ENCODE peak calls at places on chromosomes 11 and 22, in six cellular contexts. One of them, this sample, is unnamed.
A peak's percentile ranks its signal among the peaks of the same experiment; 100 is the strongest.

GRCh38 chr22:35352214-35353111 is 28.4 kb upstream of the HMOX1 start:
- DNase-seq in H1: peak; percentile 76
- DNase-seq in H9: peak; percentile 74
- DNase-seq in IMR-90: no peak
- DNase-seq in mesenchymal stem cell: no peak
- DNase-seq in neuronal stem cell: no peak
- DNase-seq in this sample: peak; percentile 68

GRCh38 chr11:19868281-19868821 is 155.7 kb downstream of the NAV2 start:
- DNase-seq in H1: no peak
- DNase-seq in neuronal stem cell: no peak
- DNase-seq in IMR-90: peak; percentile 65
- DNase-seq in mesenchymal stem cell: no peak
- DNase-seq in H9: no peak
- DNase-seq in this sample: peak; percentile 32

GRCh38 chr11:17734986-17735822 is 623 bp downstream of the KCNC1 start:
- DNase-seq in H9: peak; percentile 80
- DNase-seq in neuronal stem cell: peak; percentile 86
- DNase-seq in IMR-90: peak; percentile 69
- DNase-seq in H1: peak; percentile 84
- DNase-seq in mesenchymal stem cell: peak; percentile 78
- DNase-seq in this sample: peak; percentile 82

GRCh38 chr11:4766420-4767043 is 3.2 kb downstream of the OR51F1 start:
- DNase-seq in IMR-90: no peak
- DNase-seq in H9: no peak
- DNase-seq in mesenchymal stem cell: no peak
- DNase-seq in neuronal stem cell: no peak
- DNase-seq in H1: no peak
- DNase-seq in this sample: no peak

GRCh38 chr11:31492320-31492913 is 17.0 kb downstream of the IMMP1L start:
- DNase-seq in H9: no peak
- DNase-seq in IMR-90: peak; percentile 61
- DNase-seq in neuronal stem cell: no peak
- DNase-seq in mesenchymal stem cell: no peak
- DNase-seq in H1: no peak
- DNase-seq in this sample: no peak

GRCh38 chr11:64971421-64972233 is at the start of gene MAJIN:
- DNase-seq in mesenchymal stem cell: peak; percentile 10
- DNase-seq in H9: peak; percentile 91
- DNase-seq in neuronal stem cell: peak; percentile 21
- DNase-seq in IMR-90: peak; percentile 41
- DNase-seq in H1: peak; percentile 89
- DNase-seq in this sample: peak; percentile 87

GRCh38 chr22:48929276-48929790 is 898.3 kb downstream of the BRD1 start:
- DNase-seq in neuronal stem cell: no peak
- DNase-seq in mesenchymal stem cell: no peak
- DNase-seq in IMR-90: no peak
- DNase-seq in H9: peak; percentile 23
- DNase-seq in H1: peak; percentile 43
- DNase-seq in this sample: no peak

GRCh38 chr22:37664249-37665101 is 6.0 kb downstream of the PDXP start:
- DNase-seq in mesenchymal stem cell: no peak
- DNase-seq in neuronal stem cell: no peak
- DNase-seq in H9: no peak
- DNase-seq in H1: no peak
- DNase-seq in IMR-90: no peak
- DNase-seq in this sample: no peak

GRCh38 chr22:36323855-36324331 is 63.9 kb downstream of the MYH9 start:
- DNase-seq in H9: no peak
- DNase-seq in H1: no peak
- DNase-seq in IMR-90: no peak
- DNase-seq in neuronal stem cell: no peak
- DNase-seq in mesenchymal stem cell: peak; percentile 44
- DNase-seq in this sample: no peak

GRCh38 chr11:72781313-72782080 is 12.3 kb downstream of the STARD10 start:
- DNase-seq in H1: peak; percentile 63
- DNase-seq in neuronal stem cell: no peak
- DNase-seq in IMR-90: no peak
- DNase-seq in mesenchymal stem cell: peak; percentile 29
- DNase-seq in H9: peak; percentile 56
- DNase-seq in this sample: peak; percentile 39

GRCh38 chr11:72378704-72379383 is 55.5 kb downstream of the CLPB start:
- DNase-seq in IMR-90: peak; percentile 48
- DNase-seq in H9: no peak
- DNase-seq in neuronal stem cell: no peak
- DNase-seq in mesenchymal stem cell: no peak
- DNase-seq in H1: no peak
- DNase-seq in this sample: no peak

GRCh38 chr11:131486100-131486499 is 115.7 kb downstream of the NTM start:
- DNase-seq in IMR-90: no peak
- DNase-seq in H1: no peak
- DNase-seq in mesenchymal stem cell: no peak
- DNase-seq in H9: no peak
- DNase-seq in neuronal stem cell: no peak
- DNase-seq in this sample: no peak

GRCh38 chr11:131486937-131487336 is 116.5 kb downstream of the NTM start:
- DNase-seq in mesenchymal stem cell: no peak
- DNase-seq in H1: no peak
- DNase-seq in IMR-90: no peak
- DNase-seq in neuronal stem cell: no peak
- DNase-seq in H9: no peak
- DNase-seq in this sample: no peak

GRCh38 chr11:131481317-131481716 is 110.9 kb downstream of the NTM start:
- DNase-seq in IMR-90: no peak
- DNase-seq in H9: no peak
- DNase-seq in H1: no peak
- DNase-seq in mesenchymal stem cell: no peak
- DNase-seq in neuronal stem cell: no peak
- DNase-seq in this sample: no peak

GRCh38 chr11:131483877-131484276 is 113.5 kb downstream of the NTM start:
- DNase-seq in IMR-90: no peak
- DNase-seq in neuronal stem cell: no peak
- DNase-seq in mesenchymal stem cell: no peak
- DNase-seq in H1: no peak
- DNase-seq in H9: no peak
- DNase-seq in this sample: no peak

GRCh38 chr11:131483453-131483852 is 113.0 kb downstream of the NTM start:
- DNase-seq in IMR-90: no peak
- DNase-seq in neuronal stem cell: no peak
- DNase-seq in H1: no peak
- DNase-seq in mesenchymal stem cell: no peak
- DNase-seq in H9: no peak
- DNase-seq in this sample: no peak
- H2BK15ac ChIP-seq in IMR-90: no peak overlapping the region
- H2BK15ac ChIP-seq in neuronal stem cell: no peak overlapping the region
- H2BK15ac ChIP-seq in H1: peak overlapping the region; percentile 50
- H2BK15ac ChIP-seq in mesenchymal stem cell: no peak overlapping the region
- H2BK15ac ChIP-seq in H9: no peak overlapping the region
- H2BK15ac ChIP-seq in this sample: no peak overlapping the region

DNA sequence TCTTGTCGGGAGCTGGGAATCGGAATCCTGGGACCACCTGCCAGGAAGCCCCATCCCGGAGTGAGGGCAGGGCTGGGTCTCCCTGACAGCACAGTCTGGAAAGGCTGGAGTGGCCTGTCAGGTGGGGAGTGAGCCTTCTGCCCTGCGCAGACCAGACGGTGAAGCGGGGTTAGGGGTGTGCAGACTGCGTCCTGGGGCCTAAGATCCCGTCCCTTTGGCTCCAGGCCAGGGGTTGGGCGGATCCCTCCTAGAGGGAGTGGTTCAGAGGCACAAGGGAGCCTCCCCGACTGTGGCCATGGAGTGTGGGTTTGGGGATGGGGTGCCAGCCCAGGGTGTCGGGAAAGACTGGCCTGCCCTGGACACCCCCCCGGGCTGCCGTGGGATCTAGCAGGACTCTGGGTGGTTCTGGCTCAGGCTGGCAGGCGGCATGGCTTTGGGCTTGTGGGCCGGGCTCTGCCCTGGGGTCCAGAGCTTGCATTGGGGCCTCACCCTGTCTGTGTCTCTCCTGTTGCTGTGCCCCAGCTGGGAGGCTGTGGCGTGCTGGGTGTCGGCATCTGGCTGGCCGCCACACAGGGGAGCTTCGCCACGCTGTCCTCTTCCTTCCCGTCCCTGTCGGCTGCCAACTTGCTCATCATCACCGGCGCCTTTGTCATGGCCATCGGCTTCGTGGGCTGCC is 19.5 kb downstream of the TSPAN4 start:
- DNase-seq in mesenchymal stem cell: no peak
- DNase-seq in H1: peak; percentile 68
- DNase-seq in H9: no peak
- DNase-seq in neuronal stem cell: no peak
- DNase-seq in IMR-90: no peak
- DNase-seq in this sample: no peak
- H3K9ac ChIP-seq in mesenchymal stem cell: peak overlapping the region; percentile 1
- H3K9ac ChIP-seq in H1: no peak overlapping the region
- H3K9ac ChIP-seq in H9: no peak overlapping the region
- H3K9ac ChIP-seq in neuronal stem cell: peak overlapping the region; percentile 38
- H3K9ac ChIP-seq in IMR-90: no peak overlapping the region
- H3K9ac ChIP-seq in this sample: no peak overlapping the region

GRCh38 chr11:33211588-33211987 is 45.6 kb upstream of the HIPK3 start:
- DNase-seq in H9: no peak
- DNase-seq in IMR-90: no peak
- DNase-seq in H1: no peak
- DNase-seq in mesenchymal stem cell: no peak
- DNase-seq in neuronal stem cell: no peak
- DNase-seq in this sample: no peak
- H2BK15ac ChIP-seq in H9: no peak overlapping the region
- H2BK15ac ChIP-seq in IMR-90: no peak overlapping the region
- H2BK15ac ChIP-seq in H1: no peak overlapping the region
- H2BK15ac ChIP-seq in mesenchymal stem cell: no peak overlapping the region
- H2BK15ac ChIP-seq in neuronal stem cell: no peak overlapping the region
- H2BK15ac ChIP-seq in this sample: no peak overlapping the region

GRCh38 chr11:2302844-2303626 is 1.2 kb downstream of the TSPAN32 start:
- DNase-seq in H9: peak; percentile 11
- DNase-seq in neuronal stem cell: no peak
- DNase-seq in H1: no peak
- DNase-seq in IMR-90: no peak
- DNase-seq in mesenchymal stem cell: no peak
- DNase-seq in this sample: no peak
- H3K9ac ChIP-seq in H9: no peak overlapping the region
- H3K9ac ChIP-seq in neuronal stem cell: no peak overlapping the region
- H3K9ac ChIP-seq in H1: no peak overlapping the region
- H3K9ac ChIP-seq in IMR-90: no peak overlapping the region
- H3K9ac ChIP-seq in mesenchymal stem cell: no peak overlapping the region
- H3K9ac ChIP-seq in this sample: no peak overlapping the region

GRCh38 chr22:21992593-21993237 is 10.1 kb upstream of the TOP3B start:
- DNase-seq in mesenchymal stem cell: no peak
- DNase-seq in H9: no peak
- DNase-seq in IMR-90: no peak
- DNase-seq in neuronal stem cell: no peak
- DNase-seq in H1: no peak
- DNase-seq in this sample: no peak

GRCh38 chr22:21990449-21991308 is 8.1 kb upstream of the TOP3B start:
- DNase-seq in H1: no peak
- DNase-seq in H9: no peak
- DNase-seq in mesenchymal stem cell: no peak
- DNase-seq in IMR-90: no peak
- DNase-seq in neuronal stem cell: no peak
- DNase-seq in this sample: no peak

GRCh38 chr22:21989049-21989448 is 6.5 kb upstream of the TOP3B start:
- DNase-seq in H1: no peak
- DNase-seq in H9: no peak
- DNase-seq in mesenchymal stem cell: no peak
- DNase-seq in neuronal stem cell: no peak
- DNase-seq in IMR-90: no peak
- DNase-seq in this sample: no peak

GRCh38 chr22:21991309-21991596 is 8.7 kb upstream of the TOP3B start:
- DNase-seq in H1: no peak
- DNase-seq in IMR-90: no peak
- DNase-seq in H9: no peak
- DNase-seq in mesenchymal stem cell: no peak
- DNase-seq in neuronal stem cell: no peak
- DNase-seq in this sample: no peak

DNA sequence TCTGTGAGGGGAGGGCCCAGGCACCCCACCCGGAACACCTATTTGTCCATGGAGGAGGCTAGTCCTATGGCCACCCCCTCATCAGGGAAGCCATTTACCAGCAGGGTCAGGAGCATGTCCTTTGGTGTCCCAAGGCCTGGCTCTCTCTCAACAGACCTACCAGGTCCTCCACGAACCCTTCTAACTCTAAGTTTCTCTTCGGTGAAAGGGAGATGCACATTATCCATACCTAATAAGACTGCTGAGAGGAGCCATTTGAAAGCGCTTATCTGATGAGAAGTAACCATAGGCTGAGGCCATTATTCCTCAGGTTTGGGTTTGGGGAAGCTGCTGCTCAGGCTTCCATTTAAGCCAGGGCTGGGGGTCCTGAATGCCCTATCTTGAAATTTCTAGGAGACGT is 9.2 kb upstream of the TOP3B start:
- DNase-seq in H9: no peak
- DNase-seq in H1: no peak
- DNase-seq in neuronal stem cell: no peak
- DNase-seq in mesenchymal stem cell: no peak
- DNase-seq in IMR-90: no peak
- DNase-seq in this sample: no peak
- H2BK15ac ChIP-seq in H9: no peak overlapping the region
- H2BK15ac ChIP-seq in H1: no peak overlapping the region
- H2BK15ac ChIP-seq in neuronal stem cell: no peak overlapping the region
- H2BK15ac ChIP-seq in mesenchymal stem cell: no peak overlapping the region
- H2BK15ac ChIP-seq in IMR-90: no peak overlapping the region
- H2BK15ac ChIP-seq in this sample: no peak overlapping the region

GRCh38 chr11:66641834-66642233 is 3.3 kb downstream of the RBM4 start:
- DNase-seq in IMR-90: no peak
- DNase-seq in H1: no peak
- DNase-seq in neuronal stem cell: no peak
- DNase-seq in H9: no peak
- DNase-seq in mesenchymal stem cell: no peak
- DNase-seq in this sample: no peak
- H3K9ac ChIP-seq in IMR-90: no peak overlapping the region
- H3K9ac ChIP-seq in H1: no peak overlapping the region
- H3K9ac ChIP-seq in neuronal stem cell: no peak overlapping the region
- H3K9ac ChIP-seq in H9: no peak overlapping the region
- H3K9ac ChIP-seq in mesenchymal stem cell: peak overlapping the region; percentile 94
- H3K9ac ChIP-seq in this sample: no peak overlapping the region

This sample was measured in mesendoderm.